ENCODE peak calls at places on chromosomes 6 and 20, in seven cellular contexts. K is NCI-H2081; A is M059J; E is neural progenitor cell; F is activated CD4-positive, alpha-beta T cell treated with anti-CD3 and anti-CD28 coated beads, Interleukin-2, amount 50 U/mL, for 1 hour; W is stimulated activated CD4-positive, alpha-beta T cell treated with anti-CD3 and anti-CD28 coated beads, Interleukin-15, amount 100 ng/mL, for 24 hours; Y is MM.1S. P is an unnamed sample.

GRCh38 chr6:156175971-156176421 is 601.2 kb upstream of the ARID1B start:
- DNase-seq in K (peak; percentile 92), A (peak; percentile 42), E (peak; percentile 88), F (no peak), W (no peak), Y (no peak), P (no peak)

GRCh38 chr6:112931835-112932234 is 584.7 kb downstream of the RFPL4B start:
- DNase-seq in K (no peak), A (peak; percentile 76), E (no peak), F (no peak), W (no peak), Y (no peak), P (no peak)

GRCh38 chr6:165849539-165850430 is 186.7 kb upstream of the PDE10A start:
- DNase-seq in K (no peak), A (no peak), E (peak; percentile 34), F (no peak), W (no peak), Y (no peak), P (no peak)

GRCh38 chr20:5657190-5657872 is 92.9 kb upstream of the SHLD1 start:
- DNase-seq in K (no peak), A (peak; percentile 100), E (no peak), F (no peak), W (no peak), Y (no peak), P (no peak)

GRCh38 chr6:165605901-165606739 is 56.9 kb downstream of the PDE10A start:
- DNase-seq in K (no peak), A (no peak), E (no peak), F (no peak), W (no peak), Y (no peak), P (no peak)

GRCh38 chr6:123941855-123942254 is 138.2 kb downstream of the NKAIN2 start:
- DNase-seq in K (no peak), A (no peak), E (no peak), F (no peak), W (no peak), Y (no peak), P (no peak)

GRCh38 chr20:10626896-10627295 is 46.9 kb downstream of the JAG1 start:
- DNase-seq in K (no peak), A (no peak), E (no peak), F (no peak), W (no peak), Y (no peak), P (no peak)

GRCh38 chr6:68632620-68633195 is 2.4 kb upstream of the ADGRB3 start:
- DNase-seq in K (no peak), A (no peak), E (no peak), F (no peak), W (no peak), Y (no peak), P (no peak)

GRCh38 chr6:148367418-148368024 is 24.9 kb downstream of the SASH1 start:
- DNase-seq in K (no peak), A (peak; percentile 89), E (peak; percentile 15), F (no peak), W (no peak), Y (no peak), P (peak; percentile 11)

GRCh38 chr6:48817714-48818113 is 645.3 kb downstream of the MMUT start:
- DNase-seq in K (no peak), A (no peak), E (no peak), F (no peak), W (no peak), Y (no peak), P (no peak)

GRCh38 chr20:52972190-52972937 is at the start of gene TSHZ2:
- DNase-seq in K (peak; percentile 46), A (peak; percentile 80), E (peak; percentile 72), F (peak; percentile 59), W (peak; percentile 70), Y (peak; percentile 11), P (peak; percentile 70)

GRCh38 chr6:156577749-156578148 is 199.4 kb upstream of the ARID1B start:
- DNase-seq in K (no peak), A (no peak), E (no peak), F (no peak), W (no peak), Y (no peak), P (no peak)

GRCh38 chr6:157220485-157220884 is 102.8 kb downstream of the TMEM242 start:
- DNase-seq in K (no peak), A (no peak), E (no peak), F (no peak), W (no peak), Y (no peak), P (no peak)

P was measured in CD4-positive, alpha-beta memory T cell.